ENCODE peak calls at places on chromosomes 5 and 9, in ten cellular contexts. S, C, H, T, D, Q, O, B, V and G are unnamed samples.

GRCh38 chr5:113693205-113693553 is 179.7 kb downstream of the YTHDC2 start:
- DNase-seq in V (no peak), O (no peak), C (no peak), T (no peak), B (no peak), Q (no peak), D (no peak), S (no peak), H (no peak), G (no peak)

GRCh38 chr9:105405514-105406131 is 42.2 kb upstream of the FSD1L start:
- DNase-seq in V (peak; percentile 42), B (no peak), H (no peak), S (peak; percentile 33), Q (no peak), D (no peak), O (peak; percentile 24), T (no peak), C (peak; percentile 17), G (no peak)

GRCh38 chr5:17081142-17081541 is 136.3 kb upstream of the BASP1 start:
- DNase-seq in D (no peak), H (no peak), Q (no peak), S (no peak), C (no peak), O (no peak), V (peak; percentile 73), B (no peak), T (no peak), G (no peak)

GRCh38 chr9:125758986-125759811 is 12.0 kb downstream of the PBX3 start:
- DNase-seq in O (no peak), H (peak; percentile 36), C (no peak), Q (no peak), V (peak; percentile 33), T (peak; percentile 28), S (peak; percentile 75), D (peak; percentile 60), B (no peak), G (no peak)

GRCh38 chr5:168269950-168270349 is 21.5 kb upstream of the WWC1 start:
- DNase-seq in S (no peak), Q (no peak), T (peak; percentile 39), V (no peak), B (no peak), D (no peak), O (no peak), H (peak; percentile 24), C (no peak), G (no peak)

GRCh38 chr9:27539479-27540441 is 10.1 kb upstream of the MOB3B start:
- DNase-seq in H (peak; percentile 85), C (no peak), B (peak; percentile 11), S (no peak), D (peak; percentile 60), Q (peak; percentile 40), O (no peak), T (no peak), V (peak; percentile 58), G (no peak)

GRCh38 chr9:7777776-7778175 is 21.8 kb downstream of the DMAC1 start:
- DNase-seq in C (no peak), H (no peak), Q (no peak), V (no peak), T (no peak), D (no peak), B (no peak), O (no peak), S (no peak), G (peak; percentile 72)

GRCh38 chr5:77812926-77813589 is 36.9 kb upstream of the TBCA start:
- DNase-seq in B (no peak), S (no peak), T (peak; percentile 46), H (no peak), V (no peak), C (no peak), Q (no peak), O (no peak), D (no peak), G (no peak)

GRCh38 chr9:85536076-85536475 is 205.7 kb downstream of the AGTPBP1 start:
- DNase-seq in S (no peak), O (no peak), C (no peak), D (peak; percentile 73), T (no peak), H (peak; percentile 98), V (peak; percentile 65), Q (no peak), B (no peak), G (no peak)

GRCh38 chr5:130528474-130528873 is 624.2 kb downstream of the CHSY3 start:
- DNase-seq in H (peak; percentile 27), B (no peak), V (peak; percentile 64), D (no peak), O (no peak), S (no peak), C (no peak), T (no peak), Q (no peak), G (no peak)

GRCh38 chr5:173316463-173317020 is 11.7 kb downstream of the STC2 start:
- DNase-seq in C (no peak), D (no peak), V (no peak), H (no peak), B (no peak), S (no peak), T (no peak), O (no peak), Q (no peak), G (no peak)

GRCh38 chr5:27708579-27708978 is 670.2 kb upstream of the CDH9 start:
- DNase-seq in O (no peak), Q (no peak), B (no peak), D (no peak), V (no peak), C (no peak), T (no peak), S (no peak), H (no peak), G (no peak)

GRCh38 chr5:68780299-68780960 is 313.4 kb upstream of the SLC30A5 start:
- DNase-seq in D (no peak), T (no peak), B (no peak), C (no peak), S (no peak), V (no peak), O (no peak), H (no peak), Q (no peak), G (no peak)

GRCh38 chr9:38405841-38406240 is 13.3 kb downstream of the ALDH1B1 start:
- DNase-seq in S (no peak), V (peak; percentile 42), T (no peak), H (no peak), D (peak; percentile 17), Q (no peak), C (no peak), B (no peak), O (no peak), G (no peak)

GRCh38 chr5:1503301-1504243 is 20.2 kb downstream of the LPCAT1 start:
- DNase-seq in Q (no peak), D (peak; percentile 92), V (no peak), T (no peak), H (peak; percentile 83), B (peak; percentile 90), C (no peak), O (no peak), S (no peak), G (no peak)

GRCh38 chr9:90287567-90288274 is 354.9 kb downstream of the DIRAS2 start:
- DNase-seq in Q (no peak), C (no peak), D (no peak), S (no peak), O (no peak), H (no peak), V (no peak), B (no peak), T (no peak), G (no peak)

GRCh38 chr5:136133416-136134383 is 1.1 kb downstream of the SMAD5 start:
- DNase-seq in D (peak; percentile 49), C (no peak), S (no peak), H (peak; percentile 83), T (peak; percentile 59), Q (peak; percentile 21), B (peak; percentile 61), O (no peak), V (peak; percentile 65), G (no peak)

GRCh38 chr9:70561805-70562395 is 147.4 kb upstream of the KLF9 start:
- DNase-seq in T (no peak), C (no peak), O (no peak), V (peak; percentile 86), S (no peak), D (no peak), Q (no peak), H (no peak), B (no peak), G (no peak)

GRCh38 chr5:11385901-11386293 is 518.3 kb downstream of the CTNND2 start:
- DNase-seq in T (no peak), C (no peak), S (no peak), O (no peak), Q (no peak), D (no peak), V (no peak), B (no peak), H (no peak), G (no peak)

GRCh38 chr5:132487095-132487428 is 3.5 kb downstream of the IRF1 start:
- DNase-seq in O (no peak), V (no peak), C (no peak), B (no peak), S (no peak), Q (peak; percentile 7), H (no peak), D (no peak), T (no peak), G (no peak)

GRCh38 chr5:9160747-9161146 is 385.1 kb downstream of the SEMA5A start:
- DNase-seq in V (no peak), T (no peak), D (no peak), C (no peak), O (no peak), S (no peak), H (no peak), B (no peak), Q (no peak), G (no peak)

GRCh38 chr5:10648806-10649517 is 85.1 kb downstream of the ANKRD33B start:
- DNase-seq in S (no peak), B (peak; percentile 56), V (no peak), T (no peak), O (no peak), C (no peak), H (no peak), D (no peak), Q (no peak), G (no peak)

GRCh38 chr9:100307061-100307460 is 45.7 kb downstream of the TEX10 start:
- DNase-seq in H (no peak), C (no peak), B (no peak), Q (no peak), V (no peak), T (no peak), S (no peak), D (no peak), O (no peak), G (no peak)

GRCh38 chr5:73652391-73652790 is 26.4 kb downstream of the ARHGEF28 start:
- DNase-seq in V (no peak), D (no peak), H (no peak), B (no peak), C (no peak), S (no peak), Q (no peak), T (no peak), O (no peak), G (no peak)

GRCh38 chr5:154648706-154649105 is 106.5 kb upstream of the LARP1 start:
- DNase-seq in B (no peak), O (no peak), C (no peak), T (peak; percentile 47), S (no peak), V (peak; percentile 22), D (no peak), H (peak; percentile 48), Q (no peak), G (no peak)

GRCh38 chr9:121855476-121855875 is 204.0 kb downstream of the DAB2IP start:
- DNase-seq in O (no peak), H (no peak), D (no peak), B (no peak), C (no peak), V (no peak), Q (no peak), S (no peak), T (no peak), G (no peak)

GRCh38 chr9:130535818-130536521 is 43.4 kb upstream of the FUBP3 start:
- DNase-seq in T (no peak), Q (no peak), O (no peak), C (no peak), S (peak; percentile 73), V (peak; percentile 62), H (peak; percentile 60), B (no peak), D (no peak), G (peak; percentile 99)

GRCh38 chr9:88949425-88949824 is 41.8 kb upstream of the S1PR3 start:
- DNase-seq in O (no peak), V (peak; percentile 48), S (peak; percentile 38), D (no peak), Q (peak; percentile 69), B (no peak), T (no peak), C (no peak), H (peak; percentile 72), G (no peak)